ENCODE peak calls at places on chromosomes 16 and 17, in nine cellular contexts. B, T, H, X, A, W, R, L and S are unnamed samples.
A peak's percentile ranks its signal among the peaks of the same experiment; 100 is the strongest.

GRCh38 chr16:68711421-68712139 is 25.5 kb upstream of the CDH1 start:
- DNase-seq in A (no peak), H (no peak), R (no peak), X (no peak), L (peak; percentile 87), W (no peak), B (no peak), T (no peak), S (no peak)

GRCh38 chr17:66548158-66548557 is 245.7 kb downstream of the PRKCA start:
- DNase-seq in B (no peak), L (no peak), A (no peak), X (no peak), H (no peak), R (peak; percentile 60), T (no peak), W (no peak), S (no peak)

GRCh38 chr16:81265658-81266451 is 27.4 kb downstream of the BCO1 start:
- DNase-seq in X (no peak), B (no peak), A (no peak), W (no peak), R (no peak), L (no peak), H (peak; percentile 81), T (peak; percentile 54), S (peak; percentile 23)

GRCh38 chr16:51542856-51543510 is 391.9 kb upstream of the SALL1 start:
- DNase-seq in R (no peak), L (no peak), A (no peak), T (no peak), H (no peak), B (no peak), W (peak; percentile 68), X (no peak), S (no peak)

GRCh38 chr17:13884347-13884746 is 185.0 kb upstream of the COX10 start:
- DNase-seq in R (no peak), X (no peak), H (no peak), B (no peak), T (no peak), A (no peak), W (no peak), L (no peak), S (no peak)

GRCh38 chr17:54992797-54993639 is 24.5 kb downstream of the STXBP4 start:
- DNase-seq in R (no peak), B (no peak), T (peak; percentile 26), X (no peak), A (no peak), H (peak; percentile 70), L (peak; percentile 30), W (peak; percentile 63), S (peak; percentile 76)

GRCh38 chr16:7746971-7747370 is 414.3 kb downstream of the RBFOX1 start:
- DNase-seq in H (no peak), A (no peak), B (no peak), X (no peak), W (no peak), T (no peak), L (no peak), R (no peak), S (no peak)

GRCh38 chr17:30137158-30137557 is 20.5 kb downstream of the NSRP1 start:
- DNase-seq in H (no peak), B (no peak), A (no peak), X (no peak), L (no peak), W (no peak), R (no peak), T (no peak), S (no peak)

GRCh38 chr17:50290074-50290702 is 15.9 kb downstream of the TMEM92 start:
- DNase-seq in T (no peak), B (peak; percentile 66), H (peak; percentile 99), X (peak; percentile 98), R (no peak), L (peak; percentile 95), W (no peak), A (peak; percentile 88), S (peak; percentile 99)

GRCh38 chr16:85173981-85174751 is 61.9 kb upstream of the CIBAR2 start:
- DNase-seq in R (no peak), X (peak; percentile 59), L (no peak), B (peak; percentile 70), H (peak; percentile 75), W (peak; percentile 51), A (no peak), T (peak; percentile 92), S (peak; percentile 57)

GRCh38 chr17:68290268-68290954 is 516 bp downstream of the SLC16A6 start:
- DNase-seq in W (peak; percentile 58), H (no peak), A (no peak), R (peak; percentile 87), T (peak; percentile 34), L (peak; percentile 71), B (peak; percentile 84), X (no peak), S (peak; percentile 21)

GRCh38 chr17:43324205-43324893 is 74.4 kb upstream of the ARL4D start:
- DNase-seq in L (no peak), H (no peak), A (no peak), T (peak; percentile 69), R (no peak), W (peak; percentile 52), B (peak; percentile 81), X (no peak), S (no peak)
- TF ChIP-seq CTCF in L (no peak), H (no peak), A (no peak), T (peak; percentile 65), R (no peak), W (peak; percentile 39), B (peak; percentile 64), X (peak; percentile 28), S (peak; percentile 17)

GRCh38 chr16:79784007-79784406 is 183.5 kb upstream of the MAF start:
- DNase-seq in A (no peak), R (no peak), B (no peak), H (no peak), T (no peak), L (no peak), W (no peak), X (no peak), S (no peak)
- H3K4me3 ChIP-seq in A (no peak overlapping the region), R (no peak overlapping the region), B (no peak overlapping the region), H (no peak overlapping the region), T (no peak overlapping the region), L (no peak overlapping the region), W (no peak overlapping the region), X (no peak overlapping the region), S (no peak overlapping the region)

GRCh38 chr17:56778898-56779297 is 54.8 kb downstream of the C17orf67 start:
- DNase-seq in L (no peak), A (no peak), W (no peak), H (no peak), X (no peak), B (no peak), R (no peak), T (no peak), S (no peak)

GRCh38 chr17:56781944-56782737 is 51.6 kb downstream of the C17orf67 start:
- DNase-seq in R (no peak), A (no peak), W (no peak), H (no peak), T (no peak), X (no peak), L (no peak), B (no peak), S (no peak)

GRCh38 chr17:56777859-56778258 is 55.9 kb downstream of the C17orf67 start:
- DNase-seq in X (no peak), A (no peak), L (no peak), R (no peak), W (no peak), H (peak; percentile 9), B (no peak), T (no peak), S (peak; percentile 42)

GRCh38 chr17:56779306-56779705 is 54.4 kb downstream of the C17orf67 start:
- DNase-seq in T (no peak), L (no peak), W (no peak), R (no peak), B (peak; percentile 36), A (no peak), X (no peak), H (no peak), S (no peak)

DNA sequence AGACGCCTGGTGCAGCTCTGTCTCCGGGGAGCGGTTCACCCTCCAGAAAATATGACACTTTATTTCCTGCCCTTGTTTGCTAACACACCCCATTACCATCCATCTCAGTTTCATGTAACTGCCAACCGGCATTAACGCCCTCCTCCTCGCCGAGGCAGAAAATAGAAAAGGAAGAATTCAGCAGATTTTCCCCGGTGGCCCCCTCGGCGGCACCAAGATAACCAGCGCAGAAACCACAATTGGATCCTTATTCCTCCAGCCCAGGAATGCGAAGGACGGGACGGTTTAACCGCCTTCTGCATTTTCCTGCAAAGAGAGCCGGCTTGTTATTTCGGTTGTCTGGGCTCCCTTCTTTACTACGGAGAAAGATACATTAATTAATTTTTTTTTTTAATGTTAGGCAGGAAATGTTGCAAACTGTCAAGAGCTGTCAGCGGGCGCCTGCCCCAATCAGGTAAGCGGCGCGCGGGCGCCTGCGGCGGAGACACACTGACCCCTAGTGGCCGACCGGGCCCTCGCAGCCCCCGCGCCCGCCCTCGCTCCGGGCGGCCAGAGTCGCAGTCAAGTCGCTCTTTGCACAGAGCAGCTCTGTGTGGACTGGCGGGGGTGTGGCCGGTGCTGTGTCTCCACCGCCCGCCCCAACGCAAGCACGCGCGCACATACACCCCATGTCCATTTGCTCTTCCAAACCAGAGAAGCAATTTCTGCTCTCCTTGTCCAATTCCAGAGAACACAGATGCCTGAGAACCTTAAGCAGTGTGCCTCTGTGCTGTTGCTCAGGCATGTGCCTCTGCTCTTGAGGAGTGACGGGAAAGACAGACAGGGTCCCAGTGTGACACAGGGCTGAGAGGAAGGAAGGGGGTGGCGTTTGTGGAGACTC is 53.6 kb downstream of the C17orf67 start:
- DNase-seq in L (peak; percentile 86), B (peak; percentile 97), H (peak; percentile 61), A (peak; percentile 89), W (peak; percentile 83), T (peak; percentile 73), R (peak; percentile 88), X (no peak), S (peak; percentile 74)
- TF ChIP-seq CTCF in L (peak; percentile 92), B (peak; percentile 99), H (peak; percentile 58), A (peak; percentile 99), W (peak; percentile 99), T (peak; percentile 89), R (peak; percentile 96), X (peak; percentile 80), S (peak; percentile 73)

DNA sequence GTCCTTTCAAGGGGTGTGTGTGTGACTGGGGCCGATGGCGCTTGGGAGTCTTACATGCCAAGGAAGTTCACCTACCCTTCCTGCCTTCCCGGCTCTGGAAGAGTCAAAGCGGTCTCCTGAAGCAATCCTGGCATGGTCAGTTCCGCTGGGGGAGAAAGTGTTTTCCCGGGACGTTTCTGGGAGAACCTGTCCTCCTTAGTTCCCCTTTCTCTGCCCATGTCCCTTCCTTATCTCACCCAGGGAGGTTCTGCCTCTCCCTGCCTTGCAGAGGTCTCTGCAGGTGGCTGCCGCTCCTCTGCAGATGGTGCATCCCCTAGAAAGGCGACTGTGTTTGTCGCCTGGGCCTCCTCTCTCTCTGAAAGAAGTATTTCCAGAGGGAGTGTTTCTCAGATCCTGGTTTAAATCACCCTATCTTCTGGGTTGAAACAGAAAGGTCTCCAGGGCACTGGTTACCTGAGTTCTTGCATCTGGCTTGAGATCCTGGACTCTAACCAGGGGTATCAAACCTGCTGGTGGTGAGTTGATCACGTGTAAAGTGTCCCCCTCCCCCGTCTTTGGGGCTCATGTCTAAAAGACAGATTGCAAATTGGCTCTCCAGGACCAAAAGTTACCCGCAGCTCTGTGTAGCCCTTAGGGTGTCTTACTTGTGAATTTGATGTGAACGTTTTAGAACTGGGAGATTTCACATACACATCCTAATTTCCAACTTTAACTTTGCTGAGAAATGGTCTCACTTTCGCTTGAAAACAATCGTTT is 1.9 kb downstream of the PRKCB start:
- DNase-seq in X (no peak), R (peak; percentile 32), H (no peak), W (peak; percentile 11), L (peak; percentile 32), B (peak; percentile 53), A (no peak), T (no peak), S (no peak)
- H3K4me3 ChIP-seq in X (no peak overlapping the region), R (no peak overlapping the region), H (no peak overlapping the region), W (no peak overlapping the region), L (peak overlapping the region; percentile 84), B (no peak overlapping the region), A (peak overlapping the region; percentile 46), T (no peak overlapping the region), S (no peak overlapping the region)

GRCh38 chr17:4577386-4577993 is 6.8 kb upstream of the SMTNL2 start:
- DNase-seq in X (no peak), L (no peak), W (no peak), A (no peak), H (no peak), T (no peak), B (no peak), R (no peak), S (no peak)
- TF ChIP-seq CTCF in X (no peak), L (no peak), W (no peak), A (no peak), H (no peak), T (no peak), B (no peak), R (no peak), S (no peak)